ENCODE peak calls at places on chromosomes 1 and 21, in seven cellular contexts. O is lower lobe of right lung, U is PC-3, R is HCEC 1CT, I is posterior cingulate gyrus, Y is ELF-1, Z is AG20443. W is an unnamed sample.

GRCh38 chr1:214102907-214103306 is 115.1 kb downstream of the PROX1 start:
- DNase-seq in U (peak; percentile 96), O (no peak), R (peak; percentile 98), Y (no peak), Z (no peak), I (no peak), W (peak; percentile 96)

GRCh38 chr1:152164542-152165136 is 5.6 kb upstream of the RPTN start:
- DNase-seq in Y (no peak), R (no peak), Z (no peak), U (peak; percentile 59), O (no peak), I (no peak), W (no peak)

GRCh38 chr1:183569141-183569540 is 21.1 kb downstream of the NCF2 start:
- DNase-seq in R (peak; percentile 17), I (no peak), Y (no peak), O (no peak), U (peak; percentile 82), Z (peak; percentile 29), W (peak; percentile 28)

GRCh38 chr1:212689758-212690540 is 9.7 kb downstream of the BATF3 start:
- DNase-seq in Y (peak; percentile 59), Z (no peak), O (no peak), U (no peak), I (no peak), R (no peak), W (no peak)

GRCh38 chr21:27825035-27825434 is 858.1 kb upstream of the ADAMTS5 start:
- DNase-seq in U (no peak), O (no peak), Y (no peak), R (no peak), I (no peak), Z (no peak), W (no peak)

GRCh38 chr1:188128761-188129160 is 1300.0 kb downstream of the PLA2G4A start:
- DNase-seq in Z (no peak), R (peak; percentile 32), Y (peak; percentile 24), U (peak; percentile 59), I (no peak), O (no peak), W (peak; percentile 22)

GRCh38 chr1:224377676-224378006 is 21.0 kb downstream of the CNIH4 start:
- DNase-seq in Z (peak; percentile 26), I (no peak), Y (no peak), U (peak; percentile 82), O (no peak), R (peak; percentile 72), W (peak; percentile 54)

GRCh38 chr21:29098156-29098555 is 24.7 kb upstream of the CCT8 start:
- DNase-seq in U (no peak), O (no peak), R (no peak), I (no peak), Z (no peak), Y (no peak), W (no peak)

GRCh38 chr21:45637883-45638282 is 5.6 kb upstream of the PCBP3 start:
- DNase-seq in U (no peak), Z (no peak), O (no peak), Y (no peak), R (no peak), I (no peak), W (no peak)

GRCh38 chr1:11880181-11880575 is 21.4 kb upstream of the NPPB start:
- DNase-seq in I (no peak), R (no peak), O (no peak), Z (no peak), U (no peak), Y (no peak), W (no peak)

GRCh38 chr1:164630626-164631396 is 71.8 kb downstream of the PBX1 start:
- DNase-seq in Y (no peak), O (no peak), U (no peak), Z (no peak), I (no peak), R (no peak), W (no peak)